ENCODE peak calls at places on chromosome 19, in ten cellular contexts. B is kidney epithelial cell; I is left ventricle myocardium inferior; T is mucosa of descending colon; V is mesenchymal stem cell; D is CD8-positive, alpha-beta memory T cell; H is aorta; U is CD8-positive, alpha-beta T cell; K is RWPE2; G is cardiac muscle cell. E is an unnamed sample. For H3K36me3, the result is how much of the 10 kb centered on the place peaks cover.

GRCh38 chr19:51064534-51065220 is at the start of gene KLK13:
- DNase-seq in U (no peak), D (no peak), H (no peak), T (peak), K (no peak), V (no peak), B (no peak), G (peak), I (peak), E (peak)

GRCh38 chr19:50669319-50670101 is 20.3 kb downstream of the C19orf81 start:
- DNase-seq in D (no peak), K (no peak), V (no peak), H (no peak), I (no peak), U (no peak), G (peak), T (peak), B (no peak), E (peak)

GRCh38 chr19:4066176-4066606 is 508 bp downstream of the ZBTB7A start:
- DNase-seq in K (peak), I (peak), T (peak), B (no peak), H (no peak), U (peak), V (no peak), D (peak), G (no peak), E (no peak)

GRCh38 chr19:5434970-5435641 is 20.1 kb upstream of the ZNRF4 start:
- DNase-seq in V (peak), I (no peak), D (no peak), B (peak), H (no peak), G (peak), K (no peak), U (no peak), T (no peak), E (no peak)

GRCh38 chr19:37654118-37654517 is 1.1 kb downstream of the ZFP30 start:
- DNase-seq in I (no peak), G (peak), V (no peak), T (no peak), K (no peak), U (no peak), D (no peak), B (no peak), H (no peak), E (no peak)

GRCh38 chr19:6459356-6460098 is at the start of gene SLC25A23:
- DNase-seq in G (peak), I (peak), V (peak), K (no peak), B (no peak), T (peak), H (peak), D (peak), U (no peak), E (peak)

GRCh38 chr19:34692541-34692940 is 15.1 kb downstream of the ZNF302 start:
- DNase-seq in G (no peak), V (no peak), U (no peak), T (no peak), K (no peak), D (no peak), B (no peak), H (no peak), I (no peak), E (no peak)

GRCh38 chr19:1045247-1045603 is 5.3 kb downstream of the ABCA7 start:
- DNase-seq in V (peak), U (peak), B (no peak), H (peak), I (no peak), K (peak), T (peak), D (peak), G (no peak), E (peak)

GRCh38 chr19:19192910-19193423 is 909 bp downstream of the RFXANK start:
- DNase-seq in T (no peak), V (no peak), K (no peak), G (peak), U (no peak), H (no peak), D (no peak), B (no peak), I (no peak), E (no peak)
- H3K4me3 ChIP-seq in T (peak), V (peak), K (peak), G (peak), U (peak), H (peak), D (peak), B (peak), I (peak), E (peak)

DNA sequence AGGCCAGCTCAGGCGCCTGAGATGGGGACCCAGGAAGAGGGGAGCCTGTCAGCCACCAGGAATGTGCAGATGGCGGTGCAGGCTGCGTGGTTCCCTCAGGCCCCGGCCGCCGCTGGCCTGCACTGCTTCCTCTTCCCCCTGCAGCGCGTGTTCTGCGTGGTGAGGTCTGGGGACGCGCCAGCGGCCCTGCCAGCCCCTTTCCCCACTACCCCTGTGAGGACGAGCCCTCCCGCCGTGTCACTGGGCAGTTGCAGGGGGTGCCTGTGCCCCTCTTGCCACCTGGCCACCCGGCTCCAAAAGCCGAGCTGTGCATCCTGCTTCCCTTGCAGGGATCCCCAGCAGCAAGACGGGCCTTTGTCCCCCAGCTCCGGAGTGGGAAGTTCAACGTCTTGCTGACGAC is 58.4 kb downstream of the SMARCA4 start:
- DNase-seq in V (no peak), T (no peak), H (no peak), D (no peak), I (no peak), K (no peak), U (no peak), G (no peak), B (no peak), E (no peak)
- H3K36me3 ChIP-seq in V (half or more), T (under half), H (under half), D (under half), I (half or more), K (half or more), U (under half), G (half or more), B (under half), E (half or more)

DNA sequence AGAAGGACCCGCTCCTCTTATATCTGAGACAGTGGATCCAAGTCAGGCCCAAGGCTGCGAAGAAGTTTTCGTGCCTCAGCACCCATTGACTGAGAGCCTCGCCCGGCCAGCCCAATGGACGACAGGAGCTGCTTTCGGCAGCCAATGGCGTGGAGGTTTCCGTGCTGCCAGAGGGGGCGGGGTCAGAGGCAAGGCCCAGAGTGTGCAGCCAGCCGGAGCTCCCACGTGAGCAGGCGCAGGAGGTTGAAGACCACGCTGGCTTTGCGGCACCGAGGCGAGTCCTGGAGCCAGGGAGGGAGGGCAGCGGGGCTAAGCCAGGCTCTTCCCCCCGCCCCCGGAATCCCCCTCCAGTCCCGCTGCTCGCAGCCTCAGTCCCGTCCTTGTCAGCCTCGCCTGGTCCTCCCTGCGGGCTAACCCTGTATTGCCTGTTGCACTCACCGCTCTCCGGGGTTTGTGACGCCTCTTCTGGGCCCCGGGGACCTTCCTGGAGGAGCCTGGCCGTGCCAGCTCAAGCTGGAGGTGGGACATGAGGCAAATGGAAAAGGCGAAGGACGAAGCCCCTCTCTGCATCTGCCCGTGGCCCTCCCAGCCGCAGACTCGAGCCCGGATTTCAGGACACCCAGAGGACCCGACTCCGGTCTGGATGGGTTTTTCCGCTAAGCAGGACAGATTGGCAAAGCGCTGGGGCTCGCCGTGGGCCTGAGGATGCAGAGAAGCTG is 1.5 kb downstream of the IFNL4 start:
- DNase-seq in B (no peak), I (peak), U (no peak), H (no peak), D (no peak), V (no peak), K (no peak), T (peak), G (peak), E (no peak)
- H3K4me3 ChIP-seq in B (no peak), I (peak), U (no peak), H (no peak), D (no peak), V (no peak), K (no peak), T (no peak), G (no peak), E (no peak)

DNA sequence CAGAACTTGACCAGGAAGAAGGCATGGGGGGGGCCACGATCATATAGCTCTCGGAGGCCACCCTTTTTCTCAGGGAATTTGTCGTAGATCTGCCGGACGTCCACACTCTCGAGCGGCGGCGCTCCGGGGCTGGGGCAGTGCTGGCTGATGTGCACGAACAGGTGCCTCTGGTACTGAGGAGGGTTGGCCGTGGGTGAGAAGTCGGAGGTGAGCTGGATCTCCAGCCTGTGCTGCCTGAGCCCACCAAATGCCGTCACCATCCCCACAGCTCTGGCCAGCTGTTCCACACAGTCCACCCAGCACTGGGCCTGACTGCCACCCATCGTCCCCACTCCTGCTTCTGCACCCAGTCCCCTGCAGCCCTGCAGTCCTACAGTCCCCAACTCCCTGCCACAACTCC is 12.0 kb downstream of the CD37 start:
- DNase-seq in B (no peak), K (no peak), I (no peak), H (no peak), V (no peak), G (no peak), U (no peak), T (no peak), D (no peak), E (no peak)
- H3K36me3 ChIP-seq in B (under half), K (under half), I (half or more), H (under half), V (half or more), G (half or more), U (under half), T (under half), D (under half), E (under half)

E was measured in stomach.